ENCODE peak calls at places on chromosomes 12 and 14, in four cellular contexts. Q, O, V and G are unnamed samples.

GRCh38 chr14:91058017-91058675 is 2.3 kb downstream of the RPS6KA5 start:
- DNase-seq in O (no peak), Q (no peak), V (no peak), G (no peak)

GRCh38 chr14:20487402-20487742 is 18.0 kb upstream of the RNASE10 start:
- DNase-seq in V (no peak), O (no peak), Q (no peak), G (no peak)

GRCh38 chr12:131390408-131391100 is 320.3 kb upstream of the SFSWAP start:
- DNase-seq in O (no peak), V (no peak), Q (no peak), G (peak)

GRCh38 chr14:94768141-94768520 is 1.8 kb downstream of the GSC start:
- DNase-seq in Q (no peak), V (no peak), O (no peak), G (no peak)

GRCh38 chr12:94623161-94623920 is 27.0 kb downstream of the TMCC3 start:
- DNase-seq in O (no peak), Q (no peak), V (no peak), G (no peak)

GRCh38 chr12:24444634-24445033 is 495.2 kb upstream of the SOX5 start:
- DNase-seq in O (no peak), V (no peak), Q (no peak), G (no peak)

GRCh38 chr12:124289634-124290600 is 5.0 kb upstream of the RFLNA start:
- DNase-seq in Q (no peak), O (no peak), V (no peak), G (no peak)

GRCh38 chr12:128942960-128943477 is 89.7 kb downstream of the GLT1D1 start:
- DNase-seq in Q (no peak), V (no peak), O (no peak), G (no peak)

GRCh38 chr14:64757601-64758000 is 53.4 kb downstream of the PLEKHG3 start:
- DNase-seq in O (no peak), V (no peak), Q (no peak), G (no peak)

GRCh38 chr14:103676881-103677675 is 38.2 kb downstream of the XRCC3 start:
- DNase-seq in Q (no peak), O (no peak), V (no peak), G (no peak)

GRCh38 chr12:52295663-52296062 is 4.3 kb upstream of the KRT81 start:
- DNase-seq in V (no peak), Q (no peak), O (no peak), G (no peak)

GRCh38 chr14:26281280-26281998 is 316.4 kb downstream of the NOVA1 start:
- DNase-seq in V (no peak), O (no peak), Q (no peak), G (no peak)

GRCh38 chr12:22268406-22268805 is 66.1 kb downstream of the ST8SIA1 start:
- DNase-seq in Q (peak), O (no peak), V (no peak), G (no peak)

GRCh38 chr14:67668559-67668958 is 5.9 kb downstream of the VTI1B start:
- DNase-seq in O (no peak), Q (no peak), V (no peak), G (no peak)

GRCh38 chr12:82817368-82817767 is 130.7 kb downstream of the TMTC2 start:
- DNase-seq in O (no peak), V (no peak), Q (no peak), G (no peak)

GRCh38 chr12:80936353-80936641 is 1.4 kb downstream of the LIN7A start:
- DNase-seq in O (no peak), V (no peak), Q (peak), G (peak)